ENCODE peak calls at places on chromosomes 7 and 10, in eight cellular contexts. F is HFF-Myc, M is body of pancreas, C is heart left ventricle, U is RWPE1, V is cardiac muscle cell, Y is cardiac fibroblast, O is upper lobe of right lung. T is an unnamed sample.

GRCh38 chr10:111933937-111934336 is 249.6 kb downstream of the GPAM start:
- DNase-seq in F (no peak), M (no peak), C (no peak), U (no peak), V (no peak), Y (no peak), O (no peak), T (no peak)

GRCh38 chr10:89655722-89656121 is 10.7 kb upstream of the PANK1 start:
- DNase-seq in F (no peak), M (no peak), C (no peak), U (no peak), V (no peak), Y (no peak), O (no peak), T (no peak)

GRCh38 chr7:157586426-157586955 is 249.7 kb downstream of the DNAJB6 start:
- DNase-seq in F (no peak), M (no peak), C (no peak), U (no peak), V (no peak), Y (no peak), O (peak), T (no peak)

GRCh38 chr7:98352621-98353020 is 48.3 kb downstream of the BAIAP2L1 start:
- DNase-seq in F (peak), M (no peak), C (no peak), U (peak), V (no peak), Y (peak), O (no peak), T (no peak)

GRCh38 chr10:110758898-110759297 is 112.8 kb upstream of the PDCD4 start:
- DNase-seq in F (peak), M (no peak), C (peak), U (peak), V (no peak), Y (peak), O (no peak), T (no peak)

GRCh38 chr10:42519761-42520460 is 118.5 kb downstream of the ZNF33B start:
- DNase-seq in F (no peak), M (no peak), C (no peak), U (no peak), V (no peak), Y (peak), O (no peak), T (no peak)

GRCh38 chr7:13903997-13904396 is 85.5 kb downstream of the ETV1 start:
- DNase-seq in F (no peak), M (no peak), C (no peak), U (no peak), V (no peak), Y (peak), O (no peak), T (no peak)

GRCh38 chr7:133742709-133743538 is 384.2 kb upstream of the LRGUK start:
- DNase-seq in F (no peak), M (no peak), C (no peak), U (peak), V (no peak), Y (peak), O (no peak), T (no peak)

GRCh38 chr10:123760648-123761428 is 94.7 kb downstream of the GPR26 start:
- DNase-seq in F (no peak), M (no peak), C (no peak), U (no peak), V (no peak), Y (no peak), O (no peak), T (no peak)

GRCh38 chr7:40544932-40545331 is 410.1 kb downstream of the SUGCT start:
- DNase-seq in F (peak), M (no peak), C (no peak), U (no peak), V (no peak), Y (no peak), O (no peak), T (no peak)

GRCh38 chr10:70619271-70620019 is 16.9 kb upstream of the PRF1 start:
- DNase-seq in F (peak), M (no peak), C (no peak), U (peak), V (no peak), Y (peak), O (no peak), T (peak)

GRCh38 chr7:155404976-155405375 is 53.0 kb upstream of the EN2 start:
- DNase-seq in F (no peak), M (no peak), C (no peak), U (no peak), V (no peak), Y (no peak), O (no peak), T (no peak)

GRCh38 chr7:151696738-151697514 is 177.2 kb upstream of the RHEB start:
- DNase-seq in F (no peak), M (peak), C (no peak), U (peak), V (peak), Y (no peak), O (no peak), T (no peak)

GRCh38 chr7:120089968-120090367 is 183.0 kb upstream of the KCND2 start:
- DNase-seq in F (no peak), M (no peak), C (no peak), U (peak), V (no peak), Y (peak), O (no peak), T (no peak)

DNA sequence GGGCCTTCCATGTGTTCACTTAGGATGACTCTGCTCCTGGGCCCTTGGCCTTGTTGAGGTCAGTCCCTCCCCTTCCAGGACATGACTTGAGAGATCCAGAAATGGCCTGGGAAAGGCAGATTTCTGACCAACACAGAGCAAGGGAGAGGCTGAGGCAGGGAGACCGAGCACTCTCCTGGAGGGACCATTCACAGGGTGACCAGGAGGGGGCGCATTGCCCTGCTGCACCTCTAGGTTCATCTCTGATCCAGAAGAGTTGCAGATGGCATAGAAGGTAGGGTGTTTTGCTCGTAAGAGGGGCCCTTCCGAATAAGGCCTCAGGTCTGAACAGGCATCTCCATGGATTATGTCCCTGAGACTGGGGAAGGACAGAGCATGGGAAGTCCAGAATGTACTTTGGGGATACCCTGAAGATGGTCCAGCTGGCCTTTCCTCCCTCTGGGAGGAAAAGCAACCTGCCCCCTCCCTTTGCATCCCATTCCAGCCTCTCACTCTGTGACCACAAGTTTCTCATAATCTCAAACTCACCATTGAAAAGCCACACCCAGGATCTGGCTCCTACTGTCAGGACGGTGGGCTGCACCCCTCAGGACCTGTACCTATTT is 6.6 kb downstream of the DMBT1 start:
- DNase-seq in F (no peak), M (peak), C (no peak), U (no peak), V (peak), Y (peak), O (no peak), T (peak)
- TF ChIP-seq CTCF in F (peak), M (peak), C (peak), U (no peak), V (peak), Y (peak), O (peak), T (peak)

DNA sequence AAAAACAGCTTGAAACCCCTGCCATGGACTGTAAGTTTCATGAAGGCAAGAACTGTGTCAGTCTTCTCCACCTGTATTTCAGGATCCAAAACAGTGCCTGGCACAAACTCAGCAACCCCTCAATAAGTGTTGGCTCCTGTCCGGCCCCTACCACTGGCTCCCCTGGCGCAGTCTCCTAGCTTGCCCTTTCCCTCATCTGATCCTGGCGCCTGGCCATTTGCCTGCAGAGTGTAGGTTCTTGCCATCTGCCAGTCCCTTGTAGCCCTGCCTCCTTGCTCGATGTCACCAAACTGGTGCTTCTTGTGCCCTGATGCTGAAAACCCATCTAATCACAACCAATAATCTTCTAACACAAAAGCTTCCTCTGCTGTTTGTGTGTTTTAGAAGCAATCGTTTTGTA is 60.4 kb downstream of the LGI1 start:
- DNase-seq in F (no peak), M (peak), C (no peak), U (no peak), V (no peak), Y (no peak), O (no peak), T (no peak)
- TF ChIP-seq CTCF in F (no peak), M (no peak), C (no peak), U (no peak), V (no peak), Y (no peak), O (no peak), T (no peak)

GRCh38 chr10:18514537-18514936 is 136.8 kb downstream of the NSUN6 start:
- DNase-seq in F (no peak), M (no peak), C (no peak), U (no peak), V (no peak), Y (no peak), O (no peak), T (no peak)
- TF ChIP-seq CTCF in F (no peak), M (no peak), C (no peak), U (no peak), V (no peak), Y (no peak), O (no peak), T (no peak)

DNA sequence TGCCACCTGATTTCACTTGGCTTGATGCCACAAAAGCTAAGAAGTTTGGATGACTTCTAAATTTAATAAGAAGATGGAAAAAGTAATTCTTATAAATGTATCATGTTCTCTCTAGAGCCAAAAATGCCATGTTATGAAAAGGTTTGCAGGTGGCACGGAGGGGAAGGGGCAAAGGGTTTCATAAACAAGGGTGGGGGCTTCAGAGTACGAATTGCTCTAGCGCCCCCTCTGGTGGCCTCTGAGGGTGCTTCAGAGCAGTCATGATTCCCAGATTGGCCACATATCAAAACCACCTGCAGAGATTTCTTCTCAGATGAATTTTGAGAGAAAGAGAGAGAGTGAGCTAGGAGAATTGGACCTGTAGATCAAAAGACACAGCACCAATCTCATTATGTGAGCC is 208.6 kb upstream of the YAE1 start:
- DNase-seq in F (no peak), M (no peak), C (no peak), U (no peak), V (peak), Y (no peak), O (no peak), T (no peak)
- TF ChIP-seq CTCF in F (peak), M (peak), C (no peak), U (no peak), V (peak), Y (peak), O (peak), T (peak)

GRCh38 chr10:79436066-79436849 is 9.2 kb downstream of the ZCCHC24 start:
- DNase-seq in F (no peak), M (no peak), C (no peak), U (no peak), V (no peak), Y (no peak), O (peak), T (no peak)

GRCh38 chr10:79438699-79439085 is 6.7 kb downstream of the ZCCHC24 start:
- DNase-seq in F (no peak), M (no peak), C (no peak), U (no peak), V (no peak), Y (no peak), O (peak), T (no peak)

GRCh38 chr10:79436850-79437103 is 8.6 kb downstream of the ZCCHC24 start:
- DNase-seq in F (no peak), M (no peak), C (no peak), U (no peak), V (no peak), Y (no peak), O (no peak), T (no peak)

GRCh38 chr10:79437111-79437814 is 8.2 kb downstream of the ZCCHC24 start:
- DNase-seq in F (no peak), M (no peak), C (no peak), U (peak), V (no peak), Y (peak), O (peak), T (no peak)

DNA sequence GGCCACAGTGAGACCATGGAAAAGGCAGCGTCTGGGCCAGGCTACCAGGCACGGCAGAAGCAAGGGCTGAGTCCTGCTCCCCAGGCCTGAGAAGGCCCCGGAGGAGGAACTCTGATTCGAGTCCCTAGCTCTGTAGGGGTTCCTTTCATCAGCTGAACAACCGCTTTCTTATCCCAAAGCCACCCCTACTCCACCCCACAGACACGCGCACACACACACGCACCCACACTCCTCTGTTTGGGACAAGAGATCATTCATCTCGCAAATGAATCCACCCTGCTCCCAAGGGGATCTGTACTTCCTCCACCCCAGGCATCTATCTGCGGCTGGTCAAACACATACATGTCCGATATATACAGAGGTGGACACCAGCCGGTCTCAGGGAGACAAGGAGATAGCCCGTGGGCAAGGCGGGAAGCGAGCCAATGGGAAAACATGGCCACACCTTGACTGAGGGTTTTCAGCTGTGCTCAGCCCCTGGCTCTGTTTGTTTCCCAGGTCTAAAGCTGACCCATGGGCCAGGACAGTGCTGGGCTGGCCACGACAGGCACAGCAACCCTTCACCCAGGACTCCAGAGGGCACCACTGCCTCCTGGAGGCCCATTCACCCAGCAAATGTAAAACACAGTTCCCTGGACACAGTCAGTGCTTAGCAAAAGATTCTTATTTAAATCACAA is 7.3 kb downstream of the ZCCHC24 start:
- DNase-seq in F (no peak), M (no peak), C (no peak), U (no peak), V (no peak), Y (no peak), O (peak), T (no peak)
- TF ChIP-seq CTCF in F (peak), M (no peak), C (no peak), U (no peak), V (peak), Y (peak), O (peak), T (no peak)

GRCh38 chr7:66521675-66522074 is 107.0 kb upstream of the KCTD7 start:
- DNase-seq in F (no peak), M (no peak), C (no peak), U (no peak), V (no peak), Y (no peak), O (no peak), T (no peak)

GRCh38 chr7:66518151-66518691 is 110.5 kb upstream of the KCTD7 start:
- DNase-seq in F (no peak), M (no peak), C (no peak), U (no peak), V (no peak), Y (no peak), O (no peak), T (no peak)

GRCh38 chr7:66523409-66523808 is 105.3 kb upstream of the KCTD7 start:
- DNase-seq in F (no peak), M (no peak), C (no peak), U (no peak), V (no peak), Y (no peak), O (no peak), T (no peak)

GRCh38 chr7:66524738-66525137 is 103.9 kb upstream of the KCTD7 start:
- DNase-seq in F (no peak), M (no peak), C (no peak), U (no peak), V (no peak), Y (no peak), O (no peak), T (no peak)

DNA sequence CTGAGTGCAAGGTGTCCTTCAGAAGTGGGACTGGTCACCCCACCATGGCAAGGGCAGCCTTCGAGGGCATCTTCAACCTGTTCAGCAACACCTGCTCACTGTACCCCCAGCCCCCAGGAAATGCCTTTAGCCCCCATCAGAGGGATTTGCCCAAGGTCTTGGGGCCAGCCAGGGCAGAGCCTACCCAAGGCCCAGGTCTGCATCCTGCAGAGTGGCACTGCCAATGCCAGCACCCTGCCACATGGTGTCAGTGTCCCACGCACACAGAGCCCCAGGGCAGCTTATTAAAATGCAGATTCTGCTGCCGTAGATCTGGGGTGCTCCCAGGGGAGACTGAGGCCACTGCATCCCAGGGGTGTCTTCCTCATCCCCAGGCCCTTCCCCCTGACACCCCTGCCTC is 106.2 kb upstream of the KCTD7 start:
- DNase-seq in F (no peak), M (peak), C (no peak), U (no peak), V (no peak), Y (no peak), O (no peak), T (no peak)
- TF ChIP-seq CTCF in F (peak), M (no peak), C (no peak), U (peak), V (peak), Y (peak), O (peak), T (peak)

DNA sequence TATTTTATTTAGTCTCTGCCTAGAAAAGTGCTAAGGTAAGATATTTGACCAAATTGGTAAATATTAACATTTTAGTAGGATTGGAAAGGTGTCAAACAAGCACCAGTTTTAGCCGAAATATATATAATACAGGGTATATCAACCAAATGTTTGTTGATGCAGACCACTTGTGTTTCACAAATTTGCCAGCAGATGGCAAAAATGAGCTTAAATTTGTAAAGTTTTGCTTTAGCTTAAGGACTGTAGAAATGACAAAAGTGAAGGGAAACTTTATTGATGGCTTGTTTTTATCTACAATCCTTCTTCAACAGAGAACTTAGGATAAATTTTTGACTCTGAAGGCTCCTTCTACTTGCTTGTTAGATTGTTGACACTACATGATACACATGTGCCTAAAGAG is 4.8 kb upstream of the POLR1F start:
- DNase-seq in F (no peak), M (peak), C (no peak), U (peak), V (peak), Y (peak), O (no peak), T (no peak)
- TF ChIP-seq CTCF in F (peak), M (peak), C (peak), U (peak), V (peak), Y (peak), O (peak), T (peak)